ENCODE peak calls at places on chromosomes 12 and 14, in seven cellular contexts. One of them, this sample, is unnamed.

GRCh38 chr14:76826122-76826521 is at the start of gene LRRC74A:
- DNase-seq in tibial artery: no peak
- DNase-seq in stomach: no peak
- DNase-seq in Caco-2: no peak
- DNase-seq in left lung: no peak
- DNase-seq in smooth muscle cell of the brain vasculature: no peak
- DNase-seq in kidney tubule cell: peak
- DNase-seq in this sample: no peak

GRCh38 chr12:53844989-53845836 is 93.4 kb upstream of the HOXC13 start:
- DNase-seq in tibial artery: no peak
- DNase-seq in stomach: no peak
- DNase-seq in Caco-2: peak
- DNase-seq in left lung: no peak
- DNase-seq in smooth muscle cell of the brain vasculature: no peak
- DNase-seq in kidney tubule cell: peak
- DNase-seq in this sample: peak

GRCh38 chr14:77008541-77008940 is 20.0 kb downstream of the IRF2BPL start:
- DNase-seq in tibial artery: no peak
- DNase-seq in stomach: no peak
- DNase-seq in Caco-2: no peak
- DNase-seq in left lung: no peak
- DNase-seq in smooth muscle cell of the brain vasculature: no peak
- DNase-seq in kidney tubule cell: no peak
- DNase-seq in this sample: no peak

GRCh38 chr12:50545213-50545612 is 40.4 kb downstream of the DIP2B start:
- DNase-seq in tibial artery: no peak
- DNase-seq in stomach: no peak
- DNase-seq in Caco-2: no peak
- DNase-seq in left lung: no peak
- DNase-seq in smooth muscle cell of the brain vasculature: no peak
- DNase-seq in kidney tubule cell: no peak
- DNase-seq in this sample: no peak

GRCh38 chr14:51310453-51311074 is 70.5 kb downstream of the TMX1 start:
- DNase-seq in tibial artery: no peak
- DNase-seq in stomach: no peak
- DNase-seq in Caco-2: no peak
- DNase-seq in left lung: no peak
- DNase-seq in smooth muscle cell of the brain vasculature: no peak
- DNase-seq in kidney tubule cell: peak
- DNase-seq in this sample: no peak

GRCh38 chr12:121214171-121214777 is 4.3 kb downstream of the P2RX4 start:
- DNase-seq in tibial artery: no peak
- DNase-seq in stomach: no peak
- DNase-seq in Caco-2: no peak
- DNase-seq in left lung: no peak
- DNase-seq in smooth muscle cell of the brain vasculature: no peak
- DNase-seq in kidney tubule cell: peak
- DNase-seq in this sample: peak

GRCh38 chr14:66495214-66496098 is 9.3 kb downstream of the CCDC196 start:
- DNase-seq in tibial artery: peak
- DNase-seq in stomach: peak
- DNase-seq in Caco-2: peak
- DNase-seq in left lung: no peak
- DNase-seq in smooth muscle cell of the brain vasculature: peak
- DNase-seq in kidney tubule cell: peak
- DNase-seq in this sample: peak

GRCh38 chr12:29762637-29763300 is 21.0 kb downstream of the TMTC1 start:
- DNase-seq in tibial artery: no peak
- DNase-seq in stomach: no peak
- DNase-seq in Caco-2: no peak
- DNase-seq in left lung: no peak
- DNase-seq in smooth muscle cell of the brain vasculature: no peak
- DNase-seq in kidney tubule cell: no peak
- DNase-seq in this sample: no peak

GRCh38 chr12:114812858-114813761 is 129.1 kb upstream of the TBX3 start:
- DNase-seq in tibial artery: no peak
- DNase-seq in stomach: no peak
- DNase-seq in Caco-2: no peak
- DNase-seq in left lung: no peak
- DNase-seq in smooth muscle cell of the brain vasculature: peak
- DNase-seq in kidney tubule cell: no peak
- DNase-seq in this sample: no peak

GRCh38 chr14:69581316-69581935 is 6.8 kb upstream of the CCDC177 start:
- DNase-seq in tibial artery: no peak
- DNase-seq in stomach: no peak
- DNase-seq in Caco-2: no peak
- DNase-seq in left lung: no peak
- DNase-seq in smooth muscle cell of the brain vasculature: no peak
- DNase-seq in kidney tubule cell: no peak
- DNase-seq in this sample: no peak

GRCh38 chr14:65249471-65250161 is 147.3 kb upstream of the MAX start:
- DNase-seq in tibial artery: no peak
- DNase-seq in stomach: no peak
- DNase-seq in Caco-2: no peak
- DNase-seq in left lung: no peak
- DNase-seq in smooth muscle cell of the brain vasculature: no peak
- DNase-seq in kidney tubule cell: no peak
- DNase-seq in this sample: no peak

GRCh38 chr12:7373226-7373625 is 69.4 kb downstream of the ACSM4 start:
- DNase-seq in tibial artery: no peak
- DNase-seq in stomach: no peak
- DNase-seq in Caco-2: no peak
- DNase-seq in left lung: peak
- DNase-seq in smooth muscle cell of the brain vasculature: no peak
- DNase-seq in kidney tubule cell: no peak
- DNase-seq in this sample: no peak

GRCh38 chr14:99324291-99324690 is 52.3 kb upstream of the BCL11B start:
- DNase-seq in tibial artery: no peak
- DNase-seq in stomach: no peak
- DNase-seq in Caco-2: no peak
- DNase-seq in left lung: no peak
- DNase-seq in smooth muscle cell of the brain vasculature: no peak
- DNase-seq in kidney tubule cell: no peak
- DNase-seq in this sample: no peak

GRCh38 chr12:1776139-1776975 is 44.0 kb upstream of the LRTM2 start:
- DNase-seq in tibial artery: no peak
- DNase-seq in stomach: no peak
- DNase-seq in Caco-2: no peak
- DNase-seq in left lung: no peak
- DNase-seq in smooth muscle cell of the brain vasculature: no peak
- DNase-seq in kidney tubule cell: peak
- DNase-seq in this sample: peak

GRCh38 chr14:96108061-96108795 is 69.1 kb downstream of the C14orf132 start:
- DNase-seq in tibial artery: no peak
- DNase-seq in stomach: no peak
- DNase-seq in Caco-2: no peak
- DNase-seq in left lung: no peak
- DNase-seq in smooth muscle cell of the brain vasculature: no peak
- DNase-seq in kidney tubule cell: no peak
- DNase-seq in this sample: no peak

GRCh38 chr14:91368681-91369416 is 48.8 kb downstream of the CCDC88C start:
- DNase-seq in tibial artery: no peak
- DNase-seq in stomach: no peak
- DNase-seq in Caco-2: no peak
- DNase-seq in left lung: no peak
- DNase-seq in smooth muscle cell of the brain vasculature: no peak
- DNase-seq in kidney tubule cell: no peak
- DNase-seq in this sample: no peak

GRCh38 chr12:1122803-1123202 is 131.8 kb downstream of the ERC1 start:
- DNase-seq in tibial artery: no peak
- DNase-seq in stomach: no peak
- DNase-seq in Caco-2: no peak
- DNase-seq in left lung: no peak
- DNase-seq in smooth muscle cell of the brain vasculature: no peak
- DNase-seq in kidney tubule cell: no peak
- DNase-seq in this sample: no peak

GRCh38 chr12:127636881-127637280 is 630.1 kb upstream of the TMEM132C start:
- DNase-seq in tibial artery: no peak
- DNase-seq in stomach: no peak
- DNase-seq in Caco-2: no peak
- DNase-seq in left lung: no peak
- DNase-seq in smooth muscle cell of the brain vasculature: no peak
- DNase-seq in kidney tubule cell: no peak
- DNase-seq in this sample: no peak

GRCh38 chr12:23555808-23556207 is 393.7 kb downstream of the SOX5 start:
- DNase-seq in tibial artery: no peak
- DNase-seq in stomach: no peak
- DNase-seq in Caco-2: no peak
- DNase-seq in left lung: no peak
- DNase-seq in smooth muscle cell of the brain vasculature: no peak
- DNase-seq in kidney tubule cell: no peak
- DNase-seq in this sample: no peak

GRCh38 chr12:85076688-85077430 is 40.7 kb downstream of the LRRIQ1 start:
- DNase-seq in tibial artery: no peak
- DNase-seq in stomach: no peak
- DNase-seq in Caco-2: no peak
- DNase-seq in left lung: no peak
- DNase-seq in smooth muscle cell of the brain vasculature: peak
- DNase-seq in kidney tubule cell: peak
- DNase-seq in this sample: peak

GRCh38 chr12:120055639-120056038 is 60.9 kb downstream of the RAB35 start:
- DNase-seq in tibial artery: no peak
- DNase-seq in stomach: no peak
- DNase-seq in Caco-2: no peak
- DNase-seq in left lung: no peak
- DNase-seq in smooth muscle cell of the brain vasculature: no peak
- DNase-seq in kidney tubule cell: no peak
- DNase-seq in this sample: no peak

GRCh38 chr12:100043657-100044056 is 58.9 kb upstream of the ANKS1B start:
- DNase-seq in tibial artery: no peak
- DNase-seq in stomach: no peak
- DNase-seq in Caco-2: no peak
- DNase-seq in left lung: no peak
- DNase-seq in smooth muscle cell of the brain vasculature: no peak
- DNase-seq in kidney tubule cell: no peak
- DNase-seq in this sample: no peak

GRCh38 chr14:77302926-77303325 is 17.8 kb downstream of the POMT2 start:
- DNase-seq in tibial artery: no peak
- DNase-seq in stomach: no peak
- DNase-seq in Caco-2: no peak
- DNase-seq in left lung: no peak
- DNase-seq in smooth muscle cell of the brain vasculature: no peak
- DNase-seq in kidney tubule cell: peak
- DNase-seq in this sample: peak

GRCh38 chr14:101463566-101464171 is 97.6 kb upstream of the DIO3 start:
- DNase-seq in tibial artery: no peak
- DNase-seq in stomach: no peak
- DNase-seq in Caco-2: no peak
- DNase-seq in left lung: no peak
- DNase-seq in smooth muscle cell of the brain vasculature: no peak
- DNase-seq in kidney tubule cell: no peak
- DNase-seq in this sample: no peak

This sample was measured in Caki2.